ENCODE peak calls at places on chromosome 13, in nine cellular contexts. T is adrenal gland, K is cardiac muscle cell, Z is heart right ventricle, A is endothelial cell of umbilical vein, C is psoas muscle, H is vagina, D is body of pancreas, I is mammary epithelial cell. W is an unnamed sample.

GRCh38 chr13:38641164-38641948 is 45.5 kb upstream of the FREM2 start:
- DNase-seq in T (no peak), K (no peak), Z (no peak), A (no peak), C (no peak), H (no peak), D (no peak), I (no peak), W (no peak)

GRCh38 chr13:29446016-29446415 is 149.5 kb downstream of the SLC7A1 start:
- DNase-seq in T (no peak), K (no peak), Z (no peak), A (no peak), C (no peak), H (no peak), D (no peak), I (no peak), W (no peak)

GRCh38 chr13:62137629-62138405 is 722.2 kb upstream of the PCDH20 start:
- DNase-seq in T (no peak), K (no peak), Z (no peak), A (no peak), C (no peak), H (no peak), D (no peak), I (no peak), W (no peak)

GRCh38 chr13:90968510-90968909 is 379.0 kb upstream of the MIR17HG start:
- DNase-seq in T (no peak), K (peak; percentile 58), Z (no peak), A (no peak), C (no peak), H (no peak), D (no peak), I (peak; percentile 9), W (no peak)

GRCh38 chr13:110965038-110965754 is 50.3 kb upstream of the ANKRD10 start:
- DNase-seq in T (no peak), K (no peak), Z (no peak), A (peak; percentile 28), C (no peak), H (peak; percentile 54), D (no peak), I (peak; percentile 96), W (peak; percentile 67)

GRCh38 chr13:106570354-106570822 is 2.5 kb upstream of the ARGLU1 start:
- DNase-seq in T (peak; percentile 84), K (no peak), Z (peak; percentile 70), A (peak; percentile 90), C (peak; percentile 68), H (no peak), D (peak; percentile 83), I (peak; percentile 82), W (peak; percentile 93)

GRCh38 chr13:47455581-47455980 is 545.5 kb downstream of the SUCLA2 start:
- DNase-seq in T (no peak), K (peak; percentile 23), Z (no peak), A (no peak), C (no peak), H (no peak), D (no peak), I (peak; percentile 6), W (no peak)

GRCh38 chr13:37534181-37534580 is 64.4 kb downstream of the POSTN start:
- DNase-seq in T (no peak), K (no peak), Z (no peak), A (no peak), C (no peak), H (no peak), D (no peak), I (peak; percentile 24), W (peak; percentile 80)

GRCh38 chr13:99063178-99063577 is 85.3 kb upstream of the DOCK9 start:
- DNase-seq in T (no peak), K (no peak), Z (no peak), A (no peak), C (no peak), H (no peak), D (no peak), I (no peak), W (no peak)

GRCh38 chr13:114111577-114111976 is 20.8 kb downstream of the RASA3 start:
- DNase-seq in T (no peak), K (no peak), Z (no peak), A (no peak), C (peak; percentile 16), H (no peak), D (no peak), I (no peak), W (no peak)

GRCh38 chr13:114108141-114108761 is 24.2 kb downstream of the RASA3 start:
- DNase-seq in T (no peak), K (no peak), Z (no peak), A (no peak), C (peak; percentile 6), H (no peak), D (no peak), I (no peak), W (no peak)

GRCh38 chr13:114108894-114109293 is 23.5 kb downstream of the RASA3 start:
- DNase-seq in T (no peak), K (no peak), Z (no peak), A (no peak), C (peak; percentile 9), H (no peak), D (no peak), I (no peak), W (no peak)

GRCh38 chr13:114109646-114110045 is 22.8 kb downstream of the RASA3 start:
- DNase-seq in T (no peak), K (no peak), Z (no peak), A (no peak), C (peak; percentile 65), H (no peak), D (no peak), I (no peak), W (no peak)

DNA sequence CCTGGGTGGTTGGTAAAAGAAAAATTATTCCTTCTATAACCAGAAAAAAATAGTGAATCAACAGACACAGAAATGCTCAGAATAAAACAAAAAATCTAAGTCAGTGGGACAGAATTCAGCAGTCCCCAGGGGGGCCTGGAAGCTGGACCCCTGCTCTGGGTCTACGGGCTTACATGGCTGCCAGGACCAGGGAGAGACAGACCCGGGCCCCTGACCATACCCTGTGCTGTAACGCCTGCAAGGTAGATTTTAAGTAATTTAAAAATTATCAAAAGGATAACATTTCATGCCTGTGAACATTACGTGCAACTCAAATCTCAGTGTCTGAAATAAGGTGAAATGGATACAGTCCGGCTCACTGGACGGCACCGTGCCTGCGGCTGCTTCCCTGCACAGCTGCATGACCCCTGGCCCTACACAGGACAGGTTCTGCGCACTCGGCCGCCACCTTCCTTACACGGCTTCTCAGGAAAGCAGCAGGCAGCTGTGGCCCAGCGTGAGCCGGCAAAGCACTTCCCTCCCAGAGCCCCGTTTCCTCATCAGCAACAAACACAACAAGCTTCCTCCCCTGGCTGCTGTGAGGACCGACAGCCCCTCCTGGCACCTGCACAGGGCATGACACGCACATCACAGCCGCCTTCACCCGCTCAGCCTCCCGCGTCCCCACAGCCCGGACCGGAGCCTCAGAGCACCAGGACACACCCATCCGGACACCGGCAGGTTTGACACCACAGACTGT is 22.2 kb downstream of the RASA3 start:
- DNase-seq in T (no peak), K (no peak), Z (no peak), A (peak; percentile 81), C (peak; percentile 51), H (no peak), D (no peak), I (no peak), W (no peak)
- TF ChIP-seq CTCF in T (no peak), K (no peak), Z (no peak), A (peak; percentile 38), C (no peak), H (no peak), D (no peak), I (no peak), W (no peak)

GRCh38 chr13:49833402-49833801 is 40.9 kb upstream of the KPNA3 start:
- DNase-seq in T (no peak), K (no peak), Z (no peak), A (no peak), C (no peak), H (no peak), D (no peak), I (no peak), W (no peak)
- H3K4me3 ChIP-seq in T (no peak overlapping the region), K (no peak overlapping the region), Z (no peak overlapping the region), A (no peak overlapping the region), C (no peak overlapping the region), H (no peak overlapping the region), D (no peak overlapping the region), I (no peak overlapping the region), W (no peak overlapping the region)

DNA sequence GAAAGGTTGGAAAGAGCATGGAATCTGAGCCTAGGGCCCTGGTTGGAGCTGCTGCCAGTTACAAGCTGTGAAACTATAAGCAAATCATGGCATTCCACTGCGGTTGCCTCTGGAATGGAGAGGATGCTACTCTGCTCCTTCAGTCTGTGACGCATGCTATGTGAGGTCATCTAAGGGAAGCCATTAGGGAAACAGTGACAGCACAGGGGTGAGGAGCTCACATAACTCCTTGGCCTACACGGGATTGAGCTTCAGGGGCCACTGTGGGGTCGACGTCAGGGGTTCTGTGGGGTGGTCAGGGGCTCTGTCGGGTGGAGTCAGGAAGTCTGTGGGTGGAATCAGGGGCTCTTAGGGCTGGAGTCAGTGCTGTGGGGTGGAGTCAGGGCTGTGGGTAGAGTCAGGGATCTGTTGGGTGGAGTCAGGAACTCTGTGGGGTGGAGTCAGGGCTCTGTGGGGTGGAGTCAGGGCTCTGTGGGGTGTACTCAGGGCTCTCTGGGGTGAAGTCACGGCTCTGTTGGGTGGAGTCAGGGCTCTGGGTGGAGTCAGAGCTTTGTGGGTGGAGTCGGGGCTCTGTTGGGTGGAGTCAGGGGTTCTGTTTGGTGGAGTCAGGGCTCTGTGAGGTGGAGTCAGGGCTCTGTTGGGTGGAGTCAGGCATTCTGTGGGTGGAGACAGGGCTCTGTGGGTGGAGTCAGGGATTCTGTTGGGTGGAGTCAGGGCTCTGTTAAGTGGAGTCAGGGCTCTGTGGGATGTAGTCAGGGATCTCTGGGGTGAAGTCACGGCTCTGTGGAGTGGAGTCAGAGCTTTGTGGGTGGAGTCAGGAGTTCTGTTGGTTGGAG is 35.8 kb upstream of the MEDAG start:
- DNase-seq in T (peak; percentile 77), K (no peak), Z (peak; percentile 77), A (peak; percentile 99), C (peak; percentile 91), H (peak; percentile 89), D (peak; percentile 35), I (peak; percentile 86), W (peak; percentile 99)
- H3K27ac ChIP-seq in T (no peak overlapping the region), K (no peak overlapping the region), Z (peak overlapping the region; percentile 61), A (peak overlapping the region; percentile 97), C (peak overlapping the region; percentile 43), H (peak overlapping the region; percentile 88), D (peak overlapping the region; percentile 25), I (peak overlapping the region; percentile 77), W (peak overlapping the region; percentile 97)

DNA sequence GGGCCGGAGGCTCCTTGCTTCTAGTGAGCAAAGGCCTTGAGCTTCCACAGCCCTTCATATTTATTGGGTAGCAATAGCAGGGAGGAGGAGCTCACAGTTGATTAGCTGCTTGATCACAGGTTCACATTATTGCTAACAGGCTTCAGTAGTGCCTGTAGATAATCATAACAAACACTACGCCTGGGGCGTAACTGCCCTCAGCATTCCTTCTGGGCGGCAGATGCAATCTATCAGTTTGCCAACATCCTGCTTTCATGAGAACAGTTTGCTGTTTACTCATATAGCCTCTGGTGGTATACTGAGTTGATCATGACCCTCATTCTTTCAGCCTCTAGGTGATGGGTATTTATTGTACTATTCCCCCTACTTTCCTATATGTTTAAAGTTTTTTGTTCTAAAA is 149.4 kb downstream of the B3GLCT start:
- DNase-seq in T (no peak), K (no peak), Z (no peak), A (no peak), C (no peak), H (no peak), D (no peak), I (no peak), W (no peak)
- TF ChIP-seq CTCF in T (no peak), K (no peak), Z (no peak), A (no peak), C (no peak), H (no peak), D (no peak), I (no peak), W (no peak)

W was measured in brain microvascular endothelial cell.